ENCODE peak calls at places on chromosomes 7 and 10, in seven cellular contexts. One of them, this sample, is unnamed.
A peak's percentile ranks its signal among the peaks of the same experiment; 100 is the strongest.

GRCh38 chr10:76302936-76303656 is 871.7 kb downstream of the LRMDA start:
- DNase-seq in K562: no peak
- DNase-seq in mesendoderm: peak; percentile 49
- DNase-seq in Karpas-422: no peak
- DNase-seq in HCT116: no peak
- DNase-seq in PC-3: no peak
- DNase-seq in GM23248: no peak
- DNase-seq in this sample: no peak

GRCh38 chr10:99395750-99396445 is 34.5 kb downstream of the GOT1 start:
- DNase-seq in K562: no peak
- DNase-seq in mesendoderm: peak; percentile 91
- DNase-seq in Karpas-422: no peak
- DNase-seq in HCT116: no peak
- DNase-seq in PC-3: peak; percentile 91
- DNase-seq in GM23248: peak; percentile 89
- DNase-seq in this sample: no peak

GRCh38 chr7:47453093-47454056 is 128.5 kb downstream of the TNS3 start:
- DNase-seq in K562: no peak
- DNase-seq in mesendoderm: peak; percentile 16
- DNase-seq in Karpas-422: no peak
- DNase-seq in HCT116: no peak
- DNase-seq in PC-3: peak; percentile 93
- DNase-seq in GM23248: peak; percentile 96
- DNase-seq in this sample: no peak

GRCh38 chr7:57178768-57179139 is 46.5 kb upstream of the ZNF479 start:
- DNase-seq in K562: no peak
- DNase-seq in mesendoderm: no peak
- DNase-seq in Karpas-422: no peak
- DNase-seq in HCT116: no peak
- DNase-seq in PC-3: no peak
- DNase-seq in GM23248: no peak
- DNase-seq in this sample: no peak

GRCh38 chr7:51121945-51122425 is 194.6 kb downstream of the COBL start:
- DNase-seq in K562: no peak
- DNase-seq in mesendoderm: peak; percentile 71
- DNase-seq in Karpas-422: no peak
- DNase-seq in HCT116: no peak
- DNase-seq in PC-3: no peak
- DNase-seq in GM23248: no peak
- DNase-seq in this sample: no peak

GRCh38 chr10:72712136-72712535 is 20.2 kb downstream of the MCU start:
- DNase-seq in K562: no peak
- DNase-seq in mesendoderm: peak; percentile 33
- DNase-seq in Karpas-422: no peak
- DNase-seq in HCT116: no peak
- DNase-seq in PC-3: no peak
- DNase-seq in GM23248: no peak
- DNase-seq in this sample: no peak

GRCh38 chr10:133608855-133609254 is 17.7 kb downstream of the FRG2B start:
- DNase-seq in K562: no peak
- DNase-seq in mesendoderm: peak; percentile 1
- DNase-seq in Karpas-422: peak; percentile 46
- DNase-seq in HCT116: no peak
- DNase-seq in PC-3: peak; percentile 60
- DNase-seq in GM23248: peak; percentile 59
- DNase-seq in this sample: peak; percentile 24

GRCh38 chr7:111980721-111981120 is 225.5 kb downstream of the DOCK4 start:
- DNase-seq in K562: no peak
- DNase-seq in mesendoderm: no peak
- DNase-seq in Karpas-422: no peak
- DNase-seq in HCT116: no peak
- DNase-seq in PC-3: no peak
- DNase-seq in GM23248: no peak
- DNase-seq in this sample: peak; percentile 85

GRCh38 chr7:92246363-92247101 is 758 bp downstream of the ANKIB1 start:
- DNase-seq in K562: peak; percentile 54
- DNase-seq in mesendoderm: peak; percentile 72
- DNase-seq in Karpas-422: peak; percentile 74
- DNase-seq in HCT116: no peak
- DNase-seq in PC-3: peak; percentile 19
- DNase-seq in GM23248: peak; percentile 61
- DNase-seq in this sample: peak; percentile 28

GRCh38 chr7:106770191-106770590 is 94.9 kb upstream of the PIK3CG start:
- DNase-seq in K562: no peak
- DNase-seq in mesendoderm: peak; percentile 73
- DNase-seq in Karpas-422: no peak
- DNase-seq in HCT116: peak; percentile 35
- DNase-seq in PC-3: peak; percentile 91
- DNase-seq in GM23248: peak; percentile 88
- DNase-seq in this sample: no peak

GRCh38 chr10:113436836-113437235 is 116.0 kb upstream of the HABP2 start:
- DNase-seq in K562: no peak
- DNase-seq in mesendoderm: no peak
- DNase-seq in Karpas-422: no peak
- DNase-seq in HCT116: no peak
- DNase-seq in PC-3: no peak
- DNase-seq in GM23248: peak; percentile 23
- DNase-seq in this sample: no peak

GRCh38 chr10:11595395-11595692 is 16.1 kb downstream of the USP6NL start:
- DNase-seq in K562: no peak
- DNase-seq in mesendoderm: peak; percentile 18
- DNase-seq in Karpas-422: no peak
- DNase-seq in HCT116: no peak
- DNase-seq in PC-3: no peak
- DNase-seq in GM23248: peak; percentile 86
- DNase-seq in this sample: no peak

GRCh38 chr7:391411-391951 is 101.5 kb downstream of the FOXL3 start:
- DNase-seq in K562: no peak
- DNase-seq in mesendoderm: no peak
- DNase-seq in Karpas-422: no peak
- DNase-seq in HCT116: no peak
- DNase-seq in PC-3: no peak
- DNase-seq in GM23248: no peak
- DNase-seq in this sample: no peak

DNA sequence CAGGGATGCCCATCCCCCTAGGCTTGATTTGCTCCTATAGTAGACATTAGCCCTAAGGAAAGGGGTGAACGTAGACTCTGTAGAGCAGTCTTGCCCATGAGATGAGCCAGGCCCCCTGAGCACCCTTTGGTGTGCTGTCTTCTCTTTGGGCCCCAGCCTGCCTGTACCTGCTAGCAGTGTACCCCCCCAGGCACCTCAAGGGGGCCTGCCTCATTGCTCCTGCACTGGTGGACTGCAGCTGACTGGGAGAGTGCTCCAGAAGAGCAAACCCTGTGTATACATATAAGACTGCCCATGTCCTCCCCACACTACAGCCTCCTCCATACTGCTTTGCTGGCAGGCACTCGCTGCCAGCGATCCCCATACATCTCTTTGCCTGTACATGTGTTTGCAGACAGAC is 206.7 kb downstream of the PCDH15 start:
- DNase-seq in K562: no peak
- DNase-seq in mesendoderm: no peak
- DNase-seq in Karpas-422: no peak
- DNase-seq in HCT116: no peak
- DNase-seq in PC-3: no peak
- DNase-seq in GM23248: no peak
- DNase-seq in this sample: no peak
- H3K9ac ChIP-seq in K562: no peak overlapping the region
- H3K9ac ChIP-seq in mesendoderm: no peak overlapping the region
- H3K9ac ChIP-seq in Karpas-422: no peak overlapping the region
- H3K9ac ChIP-seq in HCT116: no peak overlapping the region
- H3K9ac ChIP-seq in PC-3: no peak overlapping the region
- H3K9ac ChIP-seq in GM23248: no peak overlapping the region
- H3K9ac ChIP-seq in this sample: no peak overlapping the region

DNA sequence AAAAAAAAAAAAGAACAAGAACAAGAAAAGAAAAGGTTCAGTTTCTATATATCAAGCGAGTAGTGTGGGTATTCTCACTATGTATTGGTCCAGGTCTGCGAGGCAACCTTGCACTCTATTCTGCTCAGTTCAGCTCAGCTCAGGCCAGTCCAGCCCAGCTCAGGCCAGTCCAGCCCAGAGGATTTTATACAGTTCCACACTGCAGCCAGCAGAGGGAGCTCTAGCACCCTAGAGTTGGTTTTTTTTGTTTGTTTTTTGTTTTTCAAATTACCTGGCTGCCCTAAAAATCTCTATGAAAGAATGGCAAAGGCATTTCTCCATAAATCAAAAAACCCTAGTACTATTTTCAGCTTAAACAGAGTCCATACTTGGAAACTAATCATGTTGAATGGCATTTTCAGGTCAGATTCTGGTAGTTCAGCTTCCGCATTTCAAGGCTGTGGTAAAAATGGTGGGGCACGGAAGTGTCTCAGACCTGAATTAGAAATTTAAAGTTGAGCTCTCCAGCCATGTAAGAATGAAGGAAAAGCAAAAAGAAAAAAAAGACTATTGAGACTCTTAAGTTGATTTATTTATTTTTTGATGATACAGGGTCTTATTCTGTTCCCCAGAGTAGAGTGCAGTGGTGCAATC is 55.2 kb upstream of the GSDME start:
- DNase-seq in K562: peak; percentile 62
- DNase-seq in mesendoderm: peak; percentile 32
- DNase-seq in Karpas-422: peak; percentile 74
- DNase-seq in HCT116: no peak
- DNase-seq in PC-3: peak; percentile 67
- DNase-seq in GM23248: peak; percentile 57
- DNase-seq in this sample: peak; percentile 51
- H3K27ac ChIP-seq in K562: no peak overlapping the region
- H3K27ac ChIP-seq in mesendoderm: no peak overlapping the region
- H3K27ac ChIP-seq in Karpas-422: peak overlapping the region; percentile 61
- H3K27ac ChIP-seq in HCT116: no peak overlapping the region
- H3K27ac ChIP-seq in PC-3: no peak overlapping the region
- H3K27ac ChIP-seq in GM23248: no peak overlapping the region
- H3K27ac ChIP-seq in this sample: no peak overlapping the region

GRCh38 chr10:121110369-121110768 is 259.2 kb downstream of the WDR11 start:
- DNase-seq in K562: no peak
- DNase-seq in mesendoderm: no peak
- DNase-seq in Karpas-422: no peak
- DNase-seq in HCT116: no peak
- DNase-seq in PC-3: no peak
- DNase-seq in GM23248: no peak
- DNase-seq in this sample: no peak

GRCh38 chr10:121106607-121107006 is 255.4 kb downstream of the WDR11 start:
- DNase-seq in K562: no peak
- DNase-seq in mesendoderm: no peak
- DNase-seq in Karpas-422: no peak
- DNase-seq in HCT116: no peak
- DNase-seq in PC-3: no peak
- DNase-seq in GM23248: no peak
- DNase-seq in this sample: no peak

GRCh38 chr10:121104476-121105111 is 253.4 kb downstream of the WDR11 start:
- DNase-seq in K562: no peak
- DNase-seq in mesendoderm: no peak
- DNase-seq in Karpas-422: no peak
- DNase-seq in HCT116: no peak
- DNase-seq in PC-3: no peak
- DNase-seq in GM23248: no peak
- DNase-seq in this sample: no peak

GRCh38 chr10:121112618-121113384 is 261.6 kb downstream of the WDR11 start:
- DNase-seq in K562: no peak
- DNase-seq in mesendoderm: peak; percentile 82
- DNase-seq in Karpas-422: no peak
- DNase-seq in HCT116: no peak
- DNase-seq in PC-3: no peak
- DNase-seq in GM23248: no peak
- DNase-seq in this sample: no peak

DNA sequence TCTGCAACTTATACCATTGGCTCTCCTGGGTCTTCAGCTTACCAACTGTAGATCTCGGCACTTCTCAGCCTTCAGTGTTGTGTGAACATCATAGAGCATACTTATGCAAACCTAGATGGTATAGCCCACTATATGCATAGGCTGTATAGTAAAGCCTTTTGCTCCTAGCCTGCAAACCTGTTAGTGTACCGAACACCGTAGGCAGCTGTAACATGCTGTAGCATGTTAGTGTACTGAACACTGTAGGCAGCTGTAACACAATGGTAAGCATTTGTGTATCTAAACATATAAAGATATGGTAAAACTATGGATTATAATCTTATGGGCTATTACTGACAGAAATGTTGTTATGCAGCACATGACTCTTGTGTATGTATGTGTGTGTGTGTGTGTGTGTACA is 256.9 kb downstream of the WDR11 start:
- DNase-seq in K562: no peak
- DNase-seq in mesendoderm: no peak
- DNase-seq in Karpas-422: no peak
- DNase-seq in HCT116: no peak
- DNase-seq in PC-3: no peak
- DNase-seq in GM23248: no peak
- DNase-seq in this sample: no peak
- H3K9ac ChIP-seq in K562: no peak overlapping the region
- H3K9ac ChIP-seq in mesendoderm: no peak overlapping the region
- H3K9ac ChIP-seq in Karpas-422: no peak overlapping the region
- H3K9ac ChIP-seq in HCT116: no peak overlapping the region
- H3K9ac ChIP-seq in PC-3: no peak overlapping the region
- H3K9ac ChIP-seq in GM23248: no peak overlapping the region
- H3K9ac ChIP-seq in this sample: no peak overlapping the region

GRCh38 chr7:30148426-30148825 is 13.6 kb downstream of the MTURN start:
- DNase-seq in K562: no peak
- DNase-seq in mesendoderm: no peak
- DNase-seq in Karpas-422: no peak
- DNase-seq in HCT116: no peak
- DNase-seq in PC-3: no peak
- DNase-seq in GM23248: no peak
- DNase-seq in this sample: no peak
- H3K27ac ChIP-seq in K562: no peak overlapping the region
- H3K27ac ChIP-seq in mesendoderm: no peak overlapping the region
- H3K27ac ChIP-seq in Karpas-422: peak overlapping the region; percentile 72
- H3K27ac ChIP-seq in HCT116: no peak overlapping the region
- H3K27ac ChIP-seq in PC-3: no peak overlapping the region
- H3K27ac ChIP-seq in GM23248: no peak overlapping the region
- H3K27ac ChIP-seq in this sample: no peak overlapping the region

DNA sequence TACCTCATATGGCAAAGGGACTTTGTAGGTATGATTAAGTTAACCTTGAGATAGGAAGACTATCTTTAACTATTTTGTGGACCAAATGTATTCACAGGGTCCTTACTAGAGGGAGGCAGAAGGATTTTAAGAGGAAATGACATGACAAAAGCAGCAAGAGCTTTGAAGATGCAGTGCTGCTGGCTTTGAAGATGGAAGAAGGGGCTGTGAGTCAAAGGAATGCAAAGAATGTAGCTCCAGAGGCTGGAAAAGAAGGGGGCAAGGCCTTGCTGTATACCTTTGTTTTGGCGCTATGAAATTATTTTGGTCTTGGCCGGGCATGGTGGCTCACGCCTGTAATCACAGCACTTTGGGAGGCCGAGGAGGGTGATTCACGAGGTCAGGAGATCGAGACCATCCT is 3.2 kb upstream of the NRBF2 start:
- DNase-seq in K562: no peak
- DNase-seq in mesendoderm: peak; percentile 82
- DNase-seq in Karpas-422: no peak
- DNase-seq in HCT116: no peak
- DNase-seq in PC-3: no peak
- DNase-seq in GM23248: no peak
- DNase-seq in this sample: no peak
- H3K9ac ChIP-seq in K562: no peak overlapping the region
- H3K9ac ChIP-seq in mesendoderm: no peak overlapping the region
- H3K9ac ChIP-seq in Karpas-422: no peak overlapping the region
- H3K9ac ChIP-seq in HCT116: no peak overlapping the region
- H3K9ac ChIP-seq in PC-3: no peak overlapping the region
- H3K9ac ChIP-seq in GM23248: no peak overlapping the region
- H3K9ac ChIP-seq in this sample: no peak overlapping the region

GRCh38 chr10:125155101-125155500 is 5.3 kb downstream of the CTBP2 start:
- DNase-seq in K562: no peak
- DNase-seq in mesendoderm: peak; percentile 64
- DNase-seq in Karpas-422: no peak
- DNase-seq in HCT116: no peak
- DNase-seq in PC-3: no peak
- DNase-seq in GM23248: no peak
- DNase-seq in this sample: no peak
- H3K27ac ChIP-seq in K562: peak overlapping the region; percentile 91
- H3K27ac ChIP-seq in mesendoderm: no peak overlapping the region
- H3K27ac ChIP-seq in Karpas-422: no peak overlapping the region
- H3K27ac ChIP-seq in HCT116: no peak overlapping the region
- H3K27ac ChIP-seq in PC-3: peak overlapping the region; percentile 50
- H3K27ac ChIP-seq in GM23248: no peak overlapping the region
- H3K27ac ChIP-seq in this sample: no peak overlapping the region

This sample was measured in MM.1S.